ENCODE peak calls at places on chromosomes 16 and 17, in seven cellular contexts. H is fibroblast of the aortic adventitia, N is BJ, J is A549, X is sigmoid colon, A is body of pancreas, U is Peyer's patch. K is an unnamed sample.

GRCh38 chr17:39578272-39578671 is 29.4 kb downstream of the NEUROD2 start:
- DNase-seq in X (no peak), J (no peak), U (no peak), H (no peak), N (no peak), A (no peak), K (no peak)

GRCh38 chr16:51150159-51150893 is 744 bp downstream of the SALL1 start:
- DNase-seq in X (no peak), A (no peak), J (no peak), H (no peak), N (no peak), U (no peak), K (no peak)

GRCh38 chr17:1726626-1727257 is 2.2 kb downstream of the WDR81 start:
- DNase-seq in H (no peak), N (no peak), U (no peak), A (no peak), X (no peak), J (no peak), K (no peak)

GRCh38 chr17:66578781-66579489 is 256.0 kb upstream of the CACNG5 start:
- DNase-seq in X (no peak), H (no peak), U (no peak), A (no peak), J (no peak), N (no peak), K (peak; percentile 83)

GRCh38 chr17:55295411-55296170 is 30.8 kb downstream of the HLF start:
- DNase-seq in J (peak; percentile 68), X (peak; percentile 82), N (no peak), H (peak; percentile 59), A (peak; percentile 63), U (peak; percentile 66), K (no peak)

GRCh38 chr17:41773731-41774193 is 12.7 kb downstream of the JUP start:
- DNase-seq in N (no peak), A (no peak), X (peak; percentile 59), H (no peak), U (no peak), J (no peak), K (no peak)

GRCh38 chr17:17712268-17712924 is 31.1 kb downstream of the RAI1 start:
- DNase-seq in X (no peak), N (peak; percentile 76), J (no peak), H (peak; percentile 57), A (no peak), U (no peak), K (no peak)

GRCh38 chr17:10725262-10725661 is 4.6 kb downstream of the TMEM220 start:
- DNase-seq in H (no peak), N (no peak), J (no peak), A (no peak), U (no peak), X (no peak), K (no peak)

GRCh38 chr17:4833941-4834501 is 881 bp downstream of the MINK1 start:
- DNase-seq in A (peak; percentile 17), J (peak; percentile 26), N (no peak), H (peak; percentile 44), X (peak; percentile 68), U (peak; percentile 57), K (no peak)

GRCh38 chr17:82229686-82230626 is 1.1 kb downstream of the SLC16A3 start:
- DNase-seq in N (no peak), H (no peak), J (peak; percentile 49), U (no peak), A (no peak), X (peak; percentile 78), K (no peak)

GRCh38 chr17:77141846-77142449 is 1.2 kb downstream of the SEC14L1 start:
- DNase-seq in A (no peak), U (no peak), H (no peak), N (no peak), J (no peak), X (peak; percentile 24), K (no peak)

GRCh38 chr16:8686031-8686621 is 11.7 kb downstream of the ABAT start:
- DNase-seq in U (no peak), A (peak; percentile 52), H (no peak), N (no peak), X (no peak), J (no peak), K (no peak)

GRCh38 chr17:66716236-66717026 is 118.5 kb upstream of the CACNG5 start:
- DNase-seq in J (peak; percentile 22), H (peak; percentile 34), N (no peak), U (no peak), A (no peak), X (no peak), K (peak; percentile 13)

GRCh38 chr17:72387487-72387886 is 266.7 kb downstream of the SOX9 start:
- DNase-seq in A (no peak), X (no peak), N (peak; percentile 88), U (no peak), J (peak; percentile 63), H (peak; percentile 74), K (no peak)

GRCh38 chr16:78750611-78751010 is 651.2 kb downstream of the WWOX start:
- DNase-seq in N (no peak), H (no peak), U (no peak), X (no peak), A (no peak), J (no peak), K (no peak)

GRCh38 chr16:78751601-78752000 is 652.1 kb downstream of the WWOX start:
- DNase-seq in N (no peak), U (no peak), H (no peak), J (no peak), A (no peak), X (no peak), K (no peak)

GRCh38 chr16:78761427-78761826 is 662.0 kb downstream of the WWOX start:
- DNase-seq in U (no peak), H (no peak), J (no peak), X (no peak), N (no peak), A (no peak), K (no peak)

GRCh38 chr16:78762222-78762621 is 662.8 kb downstream of the WWOX start:
- DNase-seq in X (no peak), J (no peak), U (no peak), N (no peak), H (no peak), A (no peak), K (no peak)

GRCh38 chr16:78756189-78756661 is 656.8 kb downstream of the WWOX start:
- DNase-seq in J (no peak), N (no peak), X (no peak), A (no peak), U (no peak), H (no peak), K (no peak)
- TF ChIP-seq CTCF in J (no peak), N (no peak), X (no peak), A (no peak), U (no peak), H (no peak), K (no peak)

DNA sequence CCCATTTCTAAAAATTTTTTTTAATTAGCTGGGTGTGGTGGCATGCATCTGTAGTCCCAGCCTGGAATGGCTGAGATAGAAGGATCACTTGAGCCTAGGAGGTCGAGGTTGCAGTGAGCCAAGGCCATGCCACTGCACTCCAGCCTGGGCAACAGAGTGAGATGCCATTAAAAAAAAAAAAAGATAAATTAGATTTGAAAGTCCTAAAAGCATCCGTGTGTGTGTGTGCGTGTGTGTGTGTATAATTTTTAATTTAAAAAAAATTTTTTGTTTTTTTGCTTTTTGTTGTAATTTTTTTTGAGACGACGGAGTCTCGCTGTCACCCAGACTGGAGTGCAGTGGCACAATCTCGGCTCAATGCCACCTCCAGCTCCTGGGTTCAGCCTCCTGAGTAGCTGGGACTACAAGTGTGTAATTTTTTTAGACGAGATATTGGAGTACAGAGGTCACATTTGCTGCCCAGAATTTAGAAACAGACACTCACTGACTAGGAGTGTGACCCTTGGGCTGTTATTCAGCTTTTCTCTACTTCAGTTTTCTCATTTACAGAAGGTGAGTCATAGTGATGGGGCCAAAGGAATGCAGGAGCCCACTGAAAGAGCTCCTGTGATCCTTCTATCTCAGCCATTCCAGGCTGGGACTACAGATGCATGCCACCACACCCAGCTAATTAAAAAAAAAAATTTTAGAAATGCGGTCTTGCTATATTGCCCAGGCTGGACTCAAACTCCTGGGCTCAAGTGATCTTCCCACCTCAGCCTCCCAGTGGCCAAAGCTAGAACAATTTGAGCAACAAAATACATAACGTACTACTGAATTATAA is 25.5 kb upstream of the TBX4 start:
- DNase-seq in U (no peak), J (peak; percentile 83), N (peak; percentile 59), X (no peak), H (no peak), A (no peak), K (peak; percentile 19)
- TF ChIP-seq CTCF in U (no peak), J (peak; percentile 25), N (peak; percentile 35), X (no peak), H (no peak), A (no peak), K (no peak)

GRCh38 chr16:1494129-1494640 is 1.0 kb downstream of the TELO2 start:
- DNase-seq in A (no peak), U (no peak), J (peak; percentile 77), N (peak; percentile 19), X (peak; percentile 81), H (peak; percentile 83), K (peak; percentile 87)
- TF ChIP-seq CTCF in A (peak; percentile 11), U (no peak), J (peak; percentile 36), N (peak; percentile 93), X (no peak), H (peak; percentile 90), K (peak; percentile 64)

GRCh38 chr16:53757971-53758609 is 54.1 kb downstream of the FTO start:
- DNase-seq in U (no peak), H (no peak), A (no peak), J (no peak), X (no peak), N (no peak), K (no peak)

GRCh38 chr16:53756329-53756996 is 52.5 kb downstream of the FTO start:
- DNase-seq in H (no peak), X (no peak), U (no peak), A (no peak), N (no peak), J (no peak), K (no peak)

GRCh38 chr16:53753431-53753830 is 49.5 kb downstream of the FTO start:
- DNase-seq in A (no peak), H (no peak), N (no peak), J (no peak), U (no peak), X (no peak), K (no peak)

GRCh38 chr16:53752566-53752965 is 48.6 kb downstream of the FTO start:
- DNase-seq in N (no peak), X (no peak), U (no peak), J (no peak), H (no peak), A (no peak), K (no peak)

DNA sequence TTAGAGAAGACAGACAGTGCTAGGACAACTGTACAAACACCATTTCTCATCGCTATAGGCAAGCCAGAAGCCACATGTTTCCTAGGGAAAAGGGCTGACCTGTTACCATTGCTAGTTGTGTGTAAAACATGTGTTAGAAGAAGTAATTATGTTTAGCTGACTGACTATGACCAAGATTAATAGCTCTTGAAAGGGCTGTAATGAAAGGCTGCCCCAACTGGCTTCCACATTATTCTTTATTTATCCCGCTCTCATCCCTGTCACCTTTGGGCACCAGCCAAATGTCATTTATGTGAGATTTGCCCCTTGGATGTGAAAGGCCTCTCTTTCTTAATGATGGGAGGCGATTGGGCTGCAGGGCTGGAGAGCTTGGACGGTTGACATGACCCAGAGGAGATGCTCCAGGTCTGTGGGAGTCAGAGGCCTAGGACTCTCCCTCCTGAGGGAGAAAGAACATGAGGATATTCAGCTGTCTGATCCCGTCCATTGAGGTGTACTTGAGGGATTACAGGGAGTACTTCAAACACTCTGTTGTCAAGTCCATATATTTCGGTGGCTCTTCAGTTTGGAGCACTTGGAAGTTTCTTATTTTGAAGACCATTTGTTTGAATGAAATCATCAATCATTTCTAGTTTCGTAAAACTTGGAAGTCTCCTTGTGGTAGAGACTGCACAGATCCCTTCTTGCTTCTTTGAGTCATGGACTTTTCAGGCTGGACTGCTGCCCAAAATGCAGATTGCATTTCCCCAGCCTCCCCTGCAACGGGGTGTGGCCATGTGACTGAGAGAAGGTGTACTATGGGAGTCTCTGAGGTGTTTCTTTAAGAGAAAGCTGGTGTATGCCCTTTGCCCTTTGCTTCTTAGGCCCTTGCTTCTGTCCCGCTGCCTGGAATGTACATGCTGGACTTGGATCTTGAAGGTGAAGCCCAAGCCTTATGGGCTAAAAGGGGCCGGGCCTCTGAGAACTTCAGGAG is 51.3 kb downstream of the FTO start:
- DNase-seq in A (peak; percentile 70), N (no peak), U (peak; percentile 77), X (peak; percentile 83), J (peak; percentile 54), H (peak; percentile 70), K (no peak)
- TF ChIP-seq CTCF in A (no peak), N (no peak), U (no peak), X (no peak), J (no peak), H (no peak), K (no peak)